ENCODE peak calls at places on chromosomes 4 and X, in eight cellular contexts. N, K, B, J, T, R, E and I are unnamed samples.
A peak's percentile ranks its signal among the peaks of the same experiment; 100 is the strongest.

GRCh38 chr4:83248486-83248885 is 36.1 kb downstream of the COQ2 start:
- DNase-seq in N (no peak), K (no peak), B (no peak), J (no peak), T (no peak), R (no peak), E (no peak), I (no peak)

GRCh38 chr4:103091601-103092223 is 7.9 kb downstream of the BDH2 start:
- DNase-seq in N (peak; percentile 81), K (no peak), B (peak; percentile 82), J (no peak), T (no peak), R (no peak), E (no peak), I (peak; percentile 31)

GRCh38 chr4:13584481-13584880 is 40.2 kb upstream of the NKX3-2 start:
- DNase-seq in N (no peak), K (no peak), B (peak; percentile 48), J (no peak), T (no peak), R (no peak), E (no peak), I (no peak)

GRCh38 chr4:104907991-104908390 is 238.7 kb upstream of the TET2 start:
- DNase-seq in N (no peak), K (no peak), B (no peak), J (no peak), T (no peak), R (no peak), E (no peak), I (no peak)

GRCh38 chr4:154416183-154416543 is 75.4 kb downstream of the DCHS2 start:
- DNase-seq in N (no peak), K (peak; percentile 53), B (peak; percentile 0), J (no peak), T (no peak), R (peak; percentile 24), E (no peak), I (no peak)

GRCh38 chr4:118969359-118969758 is 80.7 kb downstream of the SYNPO2 start:
- DNase-seq in N (peak; percentile 66), K (peak; percentile 72), B (peak; percentile 77), J (no peak), T (no peak), R (peak; percentile 55), E (no peak), I (no peak)

GRCh38 chr4:185559913-185560281 is 24.6 kb upstream of the PDLIM3 start:
- DNase-seq in N (peak; percentile 9), K (peak; percentile 64), B (peak; percentile 77), J (no peak), T (no peak), R (no peak), E (no peak), I (no peak)

GRCh38 chr4:153010137-153010536 is 74.0 kb downstream of the FHDC1 start:
- DNase-seq in N (no peak), K (no peak), B (no peak), J (no peak), T (no peak), R (no peak), E (no peak), I (no peak)

GRCh38 chr4:186948361-186949291 is 225.0 kb upstream of the FAT1 start:
- DNase-seq in N (peak; percentile 45), K (no peak), B (peak; percentile 36), J (no peak), T (no peak), R (no peak), E (no peak), I (no peak)

GRCh38 chr4:154471924-154472323 is 19.7 kb downstream of the DCHS2 start:
- DNase-seq in N (no peak), K (no peak), B (no peak), J (no peak), T (no peak), R (no peak), E (no peak), I (no peak)

GRCh38 chr4:142838781-142839180 is 7.3 kb downstream of the INPP4B start:
- DNase-seq in N (no peak), K (no peak), B (no peak), J (no peak), T (no peak), R (no peak), E (no peak), I (no peak)

GRCh38 chr4:6327220-6327917 is 57.7 kb downstream of the WFS1 start:
- DNase-seq in N (peak; percentile 54), K (peak; percentile 85), B (peak; percentile 69), J (peak; percentile 86), T (peak; percentile 95), R (peak; percentile 76), E (peak; percentile 91), I (peak; percentile 91)

GRCh38 chr4:52574036-52574435 is 85.1 kb downstream of the USP46 start:
- DNase-seq in N (peak; percentile 51), K (no peak), B (peak; percentile 9), J (no peak), T (no peak), R (no peak), E (no peak), I (no peak)

GRCh38 chrX:9326369-9326768 is 138.5 kb upstream of the TBL1X start:
- DNase-seq in N (no peak), K (no peak), B (no peak), J (no peak), T (no peak), R (no peak), E (no peak), I (no peak)

GRCh38 chr4:24475756-24476155 is 108.6 kb downstream of the DHX15 start:
- DNase-seq in N (no peak), K (no peak), B (no peak), J (no peak), T (no peak), R (no peak), E (no peak), I (no peak)

GRCh38 chr4:177583000-177583399 is 140.8 kb upstream of the AGA start:
- DNase-seq in N (no peak), K (no peak), B (peak; percentile 3), J (no peak), T (no peak), R (no peak), E (no peak), I (no peak)

GRCh38 chr4:79823148-79823763 is 249.8 kb downstream of the ANTXR2 start:
- DNase-seq in N (peak; percentile 29), K (no peak), B (peak; percentile 26), J (no peak), T (no peak), R (no peak), E (no peak), I (no peak)

GRCh38 chr4:147351083-147351787 is 129.7 kb upstream of the EDNRA start:
- DNase-seq in N (no peak), K (no peak), B (peak; percentile 69), J (no peak), T (no peak), R (no peak), E (no peak), I (no peak)

GRCh38 chr4:44928785-44929184 is 202.4 kb upstream of the GNPDA2 start:
- DNase-seq in N (no peak), K (no peak), B (no peak), J (no peak), T (no peak), R (no peak), E (no peak), I (no peak)

GRCh38 chr4:174713821-174714220 is 115.2 kb downstream of the GLRA3 start:
- DNase-seq in N (no peak), K (no peak), B (no peak), J (no peak), T (no peak), R (no peak), E (no peak), I (no peak)

GRCh38 chr4:89119166-89119565 is 7.8 kb downstream of the TIGD2 start:
- DNase-seq in N (no peak), K (no peak), B (peak; percentile 69), J (no peak), T (no peak), R (no peak), E (no peak), I (no peak)

GRCh38 chr4:127357765-127358164 is 275.0 kb upstream of the INTU start:
- DNase-seq in N (no peak), K (no peak), B (no peak), J (no peak), T (no peak), R (no peak), E (no peak), I (no peak)
- TF ChIP-seq CTCF in N (no peak), K (no peak), B (no peak), J (no peak), T (no peak), R (no peak), E (no peak), I (no peak)

DNA sequence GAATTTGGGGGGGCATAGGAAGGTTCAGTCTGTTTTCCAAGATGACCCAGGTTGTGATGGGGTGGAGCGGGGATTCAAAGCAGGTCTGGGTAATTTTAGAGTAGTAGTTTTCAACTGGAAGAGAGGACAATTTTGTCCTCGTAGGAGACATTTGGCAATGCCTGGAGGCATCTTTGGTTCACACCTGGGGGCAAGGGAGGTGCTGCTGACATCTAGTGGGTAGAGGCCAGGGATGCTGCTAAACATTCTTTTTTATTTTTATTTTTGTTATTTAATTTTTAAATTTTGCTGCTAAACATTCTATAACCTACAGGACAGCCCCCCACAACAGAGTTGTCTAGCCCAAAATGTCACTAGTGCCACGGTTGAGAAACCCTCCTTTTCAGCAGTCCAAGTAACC is 1.9 kb downstream of the RAB9A start:
- DNase-seq in N (no peak), K (no peak), B (no peak), J (no peak), T (no peak), R (no peak), E (no peak), I (no peak)
- TF ChIP-seq CTCF in N (peak; percentile 26), K (no peak), B (no peak), J (no peak), T (no peak), R (no peak), E (no peak), I (no peak)

DNA sequence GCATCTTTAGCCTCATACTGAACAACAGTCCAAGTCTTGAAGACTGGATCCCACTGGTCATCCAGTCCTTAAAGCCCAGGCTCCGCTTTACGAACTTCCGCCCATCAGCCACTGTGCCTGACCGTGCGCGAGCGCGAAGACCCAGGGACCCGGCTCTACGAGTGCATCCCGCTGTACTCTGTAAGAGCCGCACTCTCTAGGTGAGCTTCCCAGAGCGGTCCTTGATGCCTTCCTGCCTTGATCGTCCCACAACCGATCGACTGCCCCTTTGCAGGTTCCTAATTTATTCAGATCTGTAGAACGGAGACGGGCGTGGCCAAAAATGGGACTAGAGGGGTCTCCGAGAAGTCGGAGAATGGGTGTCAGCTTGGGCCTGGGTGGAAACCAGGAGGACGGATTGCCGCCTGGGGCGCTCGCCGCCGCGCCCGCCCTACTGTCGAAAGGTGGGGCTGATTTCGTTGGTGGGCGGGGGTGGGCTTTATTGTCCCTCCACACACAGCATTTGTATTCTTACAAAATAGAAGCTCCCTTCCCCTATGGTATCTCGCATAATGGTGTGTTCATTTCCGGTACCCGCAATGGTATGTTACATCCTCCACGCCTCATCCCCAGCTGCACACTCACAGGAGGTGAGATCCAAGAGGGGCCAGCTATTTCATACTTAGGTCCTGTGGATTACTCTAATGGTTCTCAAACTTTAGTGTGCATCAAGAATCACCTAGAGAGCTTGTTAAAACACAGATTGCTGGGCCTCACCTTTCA is 42.3 kb upstream of the FAM156A start:
- DNase-seq in N (no peak), K (no peak), B (peak; percentile 46), J (no peak), T (no peak), R (no peak), E (no peak), I (peak; percentile 32)
- TF ChIP-seq CTCF in N (no peak), K (no peak), B (no peak), J (no peak), T (no peak), R (no peak), E (no peak), I (no peak)

GRCh38 chrX:40651620-40652223 is 4.4 kb upstream of the CXorf38 start:
- DNase-seq in N (peak; percentile 48), K (peak; percentile 67), B (peak; percentile 71), J (peak; percentile 47), T (peak; percentile 83), R (peak; percentile 64), E (no peak), I (peak; percentile 35)
- TF ChIP-seq CTCF in N (peak; percentile 57), K (peak; percentile 91), B (peak; percentile 40), J (peak; percentile 78), T (peak; percentile 73), R (peak; percentile 85), E (peak; percentile 69), I (peak; percentile 59)